ENCODE peak calls at places on chromosomes 2 and 18, in seven cellular contexts. Y is psoas muscle, H is IMR-90, R is RWPE1, V is breast epithelium, S is upper lobe of left lung, E is tibial artery. O is an unnamed sample.

GRCh38 chr18:7789853-7790552 is 222.9 kb downstream of the PTPRM start:
- DNase-seq in V (no peak), S (peak; percentile 47), R (peak; percentile 44), E (no peak), H (peak; percentile 55), Y (no peak), O (no peak)

GRCh38 chr2:128420776-128421175 is 102.1 kb upstream of the HS6ST1 start:
- DNase-seq in E (peak; percentile 27), Y (peak; percentile 7), R (no peak), H (no peak), V (no peak), S (peak; percentile 4), O (peak; percentile 14)

GRCh38 chr2:19879115-19879514 is 22.7 kb downstream of the TTC32 start:
- DNase-seq in Y (no peak), E (no peak), S (no peak), H (no peak), R (no peak), V (no peak), O (no peak)

GRCh38 chr2:222864296-222864695 is 3.5 kb downstream of the ACSL3 start:
- DNase-seq in E (no peak), Y (no peak), H (peak; percentile 84), R (no peak), V (no peak), S (no peak), O (no peak)

GRCh38 chr2:136994793-136995192 is 229.4 kb downstream of the THSD7B start:
- DNase-seq in H (no peak), R (no peak), V (no peak), E (no peak), S (no peak), Y (no peak), O (no peak)

GRCh38 chr2:222879602-222879933 is 18.7 kb downstream of the ACSL3 start:
- DNase-seq in S (no peak), H (no peak), R (no peak), V (no peak), Y (no peak), E (no peak), O (no peak)

GRCh38 chr18:14221689-14222088 is 89.5 kb upstream of the ZNF519 start:
- DNase-seq in R (no peak), Y (no peak), H (no peak), V (no peak), E (no peak), S (no peak), O (no peak)

GRCh38 chr18:80175451-80176235 is 66.6 kb downstream of the ADNP2 start:
- DNase-seq in Y (no peak), V (no peak), H (no peak), S (peak; percentile 31), E (peak; percentile 51), R (no peak), O (peak; percentile 40)

GRCh38 chr2:209472871-209473270 is 49.0 kb downstream of the MAP2 start:
- DNase-seq in H (peak; percentile 22), E (no peak), Y (no peak), R (no peak), S (no peak), V (no peak), O (no peak)

GRCh38 chr2:57177176-57177575 is 869.4 kb upstream of the VRK2 start:
- DNase-seq in H (no peak), Y (no peak), R (no peak), S (no peak), V (no peak), E (no peak), O (no peak)
- TF ChIP-seq CTCF in H (no peak), Y (no peak), R (no peak), S (no peak), V (no peak), E (no peak), O (no peak)

DNA sequence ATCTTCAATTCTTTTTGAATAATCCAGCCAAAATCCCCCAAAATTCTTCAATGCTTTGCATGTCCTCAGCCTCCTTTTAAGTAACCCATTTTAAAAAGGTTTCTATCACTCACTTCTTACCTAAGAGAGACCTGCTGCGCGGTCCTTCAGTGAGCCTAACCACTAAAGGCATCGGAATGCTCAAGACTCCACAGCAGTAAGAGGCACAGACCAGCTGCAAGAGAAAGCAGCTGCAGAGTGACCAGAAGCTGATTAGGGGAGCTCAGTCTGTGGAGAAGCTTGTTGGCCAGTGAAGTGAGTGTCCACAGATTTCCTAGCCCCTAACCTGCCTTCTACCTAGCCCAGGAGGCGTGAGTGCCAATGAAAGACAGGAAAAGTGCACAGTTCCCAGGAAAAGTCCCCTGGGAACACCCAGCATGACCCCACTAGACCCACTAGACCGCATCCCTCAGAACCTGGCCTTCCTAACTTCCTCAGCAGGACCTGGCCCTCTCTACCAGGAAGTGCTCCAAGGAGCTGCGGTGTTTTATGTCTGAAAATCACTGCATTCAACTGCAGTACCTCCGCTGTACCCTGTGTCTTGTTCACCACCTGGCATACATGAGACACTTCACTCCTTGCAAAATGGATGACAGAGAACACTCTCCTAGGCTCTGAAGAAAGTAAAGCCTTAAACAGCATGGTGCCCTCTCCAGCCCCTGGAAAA is 10.1 kb downstream of the MBOAT2 start:
- DNase-seq in R (no peak), V (no peak), S (no peak), Y (no peak), H (peak; percentile 64), E (no peak), O (no peak)
- H3K27ac ChIP-seq in R (no peak overlapping the region), V (no peak overlapping the region), S (no peak overlapping the region), Y (no peak overlapping the region), H (no peak overlapping the region), E (no peak overlapping the region), O (no peak overlapping the region)

DNA sequence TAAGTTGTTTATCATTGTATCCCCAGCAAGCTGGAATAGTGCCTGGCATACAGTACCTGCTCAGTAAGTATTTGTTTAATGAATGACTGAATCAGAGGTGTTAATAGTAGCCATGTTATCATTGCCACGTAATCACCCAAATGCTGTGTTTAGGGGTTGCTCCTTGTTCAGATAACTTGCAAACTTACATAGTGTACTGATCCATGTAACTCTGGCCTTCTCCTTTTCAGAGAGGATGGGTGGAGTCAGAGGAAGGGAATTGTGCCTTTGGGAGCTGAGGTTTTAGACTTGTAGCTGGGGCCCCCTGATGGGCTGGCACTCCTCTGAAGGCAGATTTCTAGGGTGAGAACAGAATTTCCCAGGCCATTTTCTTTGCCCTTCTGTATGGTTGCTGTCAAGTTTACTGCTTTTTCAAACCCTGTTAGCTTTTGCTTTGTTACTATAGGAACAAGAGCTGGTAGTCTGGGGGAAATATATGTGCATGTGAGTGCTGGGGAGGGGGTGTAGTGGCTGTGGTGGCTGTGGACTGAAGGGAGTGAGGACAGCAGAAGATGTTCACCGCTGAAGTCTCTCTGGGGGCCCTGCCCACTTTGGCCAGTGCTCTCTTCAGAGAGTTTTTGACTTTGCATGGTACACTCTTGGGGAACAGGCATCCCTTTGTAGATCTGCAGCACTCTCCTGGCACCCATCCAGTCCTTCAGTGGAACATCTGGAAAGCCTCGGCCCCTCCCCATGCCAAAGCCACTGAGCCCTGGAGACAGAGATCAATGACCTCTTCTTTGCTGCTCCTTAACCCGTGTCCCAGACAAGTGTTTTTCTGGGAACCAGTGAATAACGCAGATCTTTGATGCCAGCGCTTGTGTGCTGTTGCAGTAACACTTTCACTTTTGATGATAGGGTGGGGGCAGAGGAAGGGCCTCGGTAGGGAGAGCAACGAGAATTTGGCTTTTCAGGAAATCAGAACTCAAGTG is 208.9 kb downstream of the PRKCE start:
- DNase-seq in S (peak; percentile 41), Y (peak; percentile 70), V (no peak), R (no peak), H (peak; percentile 38), E (no peak), O (no peak)
- TF ChIP-seq CTCF in S (no peak), Y (no peak), V (no peak), R (no peak), H (no peak), E (no peak), O (no peak)

GRCh38 chr18:22088029-22088428 is 81.4 kb upstream of the GATA6 start:
- DNase-seq in R (no peak), V (no peak), H (no peak), Y (no peak), S (peak; percentile 85), E (no peak), O (peak; percentile 88)
- H3K27ac ChIP-seq in R (no peak overlapping the region), V (no peak overlapping the region), H (no peak overlapping the region), Y (no peak overlapping the region), S (no peak overlapping the region), E (no peak overlapping the region), O (peak overlapping the region; percentile 48)

GRCh38 chr2:23565374-23565773 is 180.4 kb downstream of the KLHL29 start:
- DNase-seq in S (no peak), R (no peak), V (no peak), Y (no peak), H (no peak), E (no peak), O (no peak)

GRCh38 chr2:23567382-23567781 is 182.4 kb downstream of the KLHL29 start:
- DNase-seq in V (no peak), S (no peak), H (no peak), E (no peak), Y (no peak), R (no peak), O (no peak)

GRCh38 chr2:23564618-23564967 is 179.6 kb downstream of the KLHL29 start:
- DNase-seq in R (peak; percentile 45), S (no peak), V (peak; percentile 83), E (peak; percentile 85), H (no peak), Y (no peak), O (no peak)

GRCh38 chr2:23565814-23566213 is 180.8 kb downstream of the KLHL29 start:
- DNase-seq in H (no peak), R (no peak), V (no peak), Y (peak; percentile 81), E (no peak), S (no peak), O (no peak)

GRCh38 chr2:23566236-23567142 is 181.5 kb downstream of the KLHL29 start:
- DNase-seq in E (no peak), S (no peak), Y (no peak), R (peak; percentile 49), H (peak; percentile 32), V (no peak), O (no peak)
- TF ChIP-seq CTCF in E (no peak), S (no peak), Y (peak; percentile 38), R (no peak), H (peak; percentile 36), V (no peak), O (peak; percentile 10)

GRCh38 chr2:101089942-101090799 is 61.0 kb downstream of the TBC1D8 start:
- DNase-seq in V (no peak), Y (no peak), H (no peak), R (no peak), S (no peak), E (no peak), O (peak; percentile 54)
- H3K27ac ChIP-seq in V (no peak overlapping the region), Y (no peak overlapping the region), H (no peak overlapping the region), R (no peak overlapping the region), S (no peak overlapping the region), E (no peak overlapping the region), O (no peak overlapping the region)

GRCh38 chr2:205675861-205676516 is 6.3 kb upstream of the NRP2 start:
- DNase-seq in R (peak; percentile 57), H (peak; percentile 85), V (no peak), E (no peak), S (no peak), Y (no peak), O (no peak)
- TF ChIP-seq CTCF in R (peak; percentile 85), H (peak; percentile 90), V (peak; percentile 92), E (peak; percentile 81), S (peak; percentile 80), Y (peak; percentile 73), O (peak; percentile 77)

O was measured in Peyer's patch.